ENCODE peak calls at places on chromosomes 2 and 18, in four cellular contexts. One of them, this sample, is unnamed. For H3K27me3, the result is how much of the 10 kb centered on the place peaks cover.

GRCh38 chr2:86012017-86012712 is 93.5 kb downstream of the POLR1A start:
- DNase-seq in HL-60: no peak
- DNase-seq in GM23338: no peak
- DNase-seq in HCT116: no peak
- DNase-seq in this sample: no peak

GRCh38 chr2:162074937-162075688 is 1.1 kb upstream of the DPP4 start:
- DNase-seq in HL-60: no peak
- DNase-seq in GM23338: no peak
- DNase-seq in HCT116: no peak
- DNase-seq in this sample: peak

GRCh38 chr2:65116645-65117044 is 13.3 kb downstream of the RAB1A start:
- DNase-seq in HL-60: no peak
- DNase-seq in GM23338: no peak
- DNase-seq in HCT116: no peak
- DNase-seq in this sample: no peak

GRCh38 chr2:33500177-33500576 is 23.7 kb downstream of the RASGRP3 start:
- DNase-seq in HL-60: no peak
- DNase-seq in GM23338: no peak
- DNase-seq in HCT116: no peak
- DNase-seq in this sample: no peak

GRCh38 chr18:58606236-58606635 is 22.7 kb downstream of the ALPK2 start:
- DNase-seq in HL-60: no peak
- DNase-seq in GM23338: no peak
- DNase-seq in HCT116: no peak
- DNase-seq in this sample: no peak

GRCh38 chr18:38313851-38314250 is 748.3 kb upstream of the CELF4 start:
- DNase-seq in HL-60: no peak
- DNase-seq in GM23338: no peak
- DNase-seq in HCT116: no peak
- DNase-seq in this sample: no peak

GRCh38 chr2:237717366-237718276 is 81.0 kb upstream of the RBM44 start:
- DNase-seq in HL-60: no peak
- DNase-seq in GM23338: no peak
- DNase-seq in HCT116: no peak
- DNase-seq in this sample: no peak

GRCh38 chr2:237403024-237403882 is 10.7 kb downstream of the COL6A3 start:
- DNase-seq in HL-60: no peak
- DNase-seq in GM23338: no peak
- DNase-seq in HCT116: no peak
- DNase-seq in this sample: peak

GRCh38 chr2:230913812-230914211 is 11.2 kb downstream of the GPR55 start:
- DNase-seq in HL-60: no peak
- DNase-seq in GM23338: no peak
- DNase-seq in HCT116: no peak
- DNase-seq in this sample: no peak

GRCh38 chr2:2922156-2922555 is 455.5 kb downstream of the EIPR1 start:
- DNase-seq in HL-60: no peak
- DNase-seq in GM23338: no peak
- DNase-seq in HCT116: no peak
- DNase-seq in this sample: no peak

GRCh38 chr2:159362816-159363251 is 76.3 kb upstream of the WDSUB1 start:
- DNase-seq in HL-60: peak
- DNase-seq in GM23338: no peak
- DNase-seq in HCT116: no peak
- DNase-seq in this sample: peak

GRCh38 chr2:33719067-33719466 is 120.0 kb upstream of the FAM98A start:
- DNase-seq in HL-60: no peak
- DNase-seq in GM23338: no peak
- DNase-seq in HCT116: no peak
- DNase-seq in this sample: no peak

GRCh38 chr2:56008661-56009411 is 85.3 kb upstream of the EFEMP1 start:
- DNase-seq in HL-60: no peak
- DNase-seq in GM23338: peak
- DNase-seq in HCT116: no peak
- DNase-seq in this sample: peak

GRCh38 chr2:62077239-62077638 is 118.7 kb upstream of the B3GNT2 start:
- DNase-seq in HL-60: no peak
- DNase-seq in GM23338: no peak
- DNase-seq in HCT116: no peak
- DNase-seq in this sample: peak

GRCh38 chr18:58858591-58859468 is 5.8 kb upstream of the ZNF532 start:
- DNase-seq in HL-60: no peak
- DNase-seq in GM23338: no peak
- DNase-seq in HCT116: no peak
- DNase-seq in this sample: no peak

GRCh38 chr2:2286592-2286991 is 44.5 kb downstream of the MYT1L start:
- DNase-seq in HL-60: no peak
- DNase-seq in GM23338: no peak
- DNase-seq in HCT116: no peak
- DNase-seq in this sample: no peak

GRCh38 chr2:24986397-24986796 is 14.6 kb upstream of the DNAJC27 start:
- DNase-seq in HL-60: no peak
- DNase-seq in GM23338: no peak
- DNase-seq in HCT116: no peak
- DNase-seq in this sample: no peak

GRCh38 chr2:190707726-190708125 is 58.8 kb downstream of the NAB1 start:
- DNase-seq in HL-60: no peak
- DNase-seq in GM23338: no peak
- DNase-seq in HCT116: no peak
- DNase-seq in this sample: no peak

GRCh38 chr2:134628453-134628852 is 90.3 kb downstream of the TMEM163 start:
- DNase-seq in HL-60: no peak
- DNase-seq in GM23338: no peak
- DNase-seq in HCT116: no peak
- DNase-seq in this sample: no peak

GRCh38 chr18:57959278-57959677 is 84.7 kb upstream of the NEDD4L start:
- DNase-seq in HL-60: peak
- DNase-seq in GM23338: peak
- DNase-seq in HCT116: peak
- DNase-seq in this sample: peak

GRCh38 chr2:740446-741293 is 63.5 kb upstream of the TMEM18 start:
- DNase-seq in HL-60: no peak
- DNase-seq in GM23338: peak
- DNase-seq in HCT116: peak
- DNase-seq in this sample: peak
- H3K27ac ChIP-seq in HL-60: no peak
- H3K27ac ChIP-seq in GM23338: peak
- H3K27ac ChIP-seq in HCT116: peak
- H3K27ac ChIP-seq in this sample: no peak

DNA sequence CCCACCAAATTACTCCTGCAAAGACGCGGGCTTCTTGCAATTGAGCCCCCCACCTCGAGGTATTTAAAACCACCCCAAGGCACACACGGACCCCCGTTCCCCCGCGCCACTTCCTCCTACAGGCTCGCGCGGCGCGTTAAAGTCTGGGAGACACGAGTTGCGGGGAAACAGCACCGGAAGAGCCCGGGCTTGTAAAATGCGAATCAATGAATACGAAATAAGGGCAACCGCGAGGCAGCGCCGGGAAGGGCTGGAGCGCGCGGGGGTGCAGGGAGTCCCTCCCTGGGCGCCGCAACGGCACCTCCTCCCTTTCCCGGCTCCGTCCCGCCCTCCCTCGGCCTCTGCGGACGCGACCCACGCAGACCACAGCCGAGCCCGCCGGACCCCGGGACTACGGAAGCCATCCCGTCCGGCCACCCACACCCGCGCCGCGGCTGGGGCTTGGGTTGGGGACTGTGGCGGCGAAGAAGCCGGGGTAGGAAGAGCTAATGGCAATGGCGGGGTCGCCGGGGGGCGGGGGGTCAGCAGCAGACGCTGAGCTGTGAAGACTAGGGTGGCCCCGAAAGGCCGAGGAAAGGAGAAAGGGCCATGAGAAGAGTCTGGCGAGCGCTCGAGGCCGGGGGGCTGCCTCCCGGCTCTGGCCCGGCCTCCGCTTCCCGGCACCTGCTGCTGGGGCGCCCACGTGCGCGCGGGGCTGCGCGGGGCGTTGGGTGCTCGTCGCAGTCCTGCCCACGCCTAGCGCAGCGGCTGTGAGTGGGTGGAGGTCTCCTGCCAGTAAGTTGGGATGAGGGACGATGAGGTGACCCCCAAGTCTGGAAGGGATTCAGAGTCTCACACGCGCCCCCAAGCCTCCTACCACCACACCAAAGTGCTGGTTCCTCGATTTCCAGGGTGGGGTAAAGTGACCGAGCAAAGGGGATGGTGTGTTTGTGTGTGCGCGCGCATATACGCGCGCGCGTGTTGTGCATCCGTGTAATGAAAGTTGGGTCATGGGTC is 1.2 kb upstream of the NETO1 start:
- DNase-seq in HL-60: no peak
- DNase-seq in GM23338: peak
- DNase-seq in HCT116: no peak
- DNase-seq in this sample: no peak
- H3K4me3 ChIP-seq in HL-60: no peak
- H3K4me3 ChIP-seq in GM23338: peak
- H3K4me3 ChIP-seq in HCT116: no peak
- H3K4me3 ChIP-seq in this sample: peak

GRCh38 chr18:35780937-35781336 is 191.5 kb upstream of the RMP24 start:
- DNase-seq in HL-60: no peak
- DNase-seq in GM23338: peak
- DNase-seq in HCT116: no peak
- DNase-seq in this sample: no peak
- H3K27me3 ChIP-seq in HL-60: under half
- H3K27me3 ChIP-seq in GM23338: under half
- H3K27me3 ChIP-seq in HCT116: under half
- H3K27me3 ChIP-seq in this sample: under half

GRCh38 chr18:13464432-13465125 is 246.0 kb downstream of the LDLRAD4 start:
- DNase-seq in HL-60: peak
- DNase-seq in GM23338: no peak
- DNase-seq in HCT116: no peak
- DNase-seq in this sample: peak
- H3K27ac ChIP-seq in HL-60: peak
- H3K27ac ChIP-seq in GM23338: no peak
- H3K27ac ChIP-seq in HCT116: no peak
- H3K27ac ChIP-seq in this sample: no peak

GRCh38 chr2:217995741-217996141 is 7.1 kb downstream of the TNS1 start:
- DNase-seq in HL-60: no peak
- DNase-seq in GM23338: no peak
- DNase-seq in HCT116: no peak
- DNase-seq in this sample: no peak
- H3K4me3 ChIP-seq in HL-60: no peak
- H3K4me3 ChIP-seq in GM23338: no peak
- H3K4me3 ChIP-seq in HCT116: no peak
- H3K4me3 ChIP-seq in this sample: no peak

DNA sequence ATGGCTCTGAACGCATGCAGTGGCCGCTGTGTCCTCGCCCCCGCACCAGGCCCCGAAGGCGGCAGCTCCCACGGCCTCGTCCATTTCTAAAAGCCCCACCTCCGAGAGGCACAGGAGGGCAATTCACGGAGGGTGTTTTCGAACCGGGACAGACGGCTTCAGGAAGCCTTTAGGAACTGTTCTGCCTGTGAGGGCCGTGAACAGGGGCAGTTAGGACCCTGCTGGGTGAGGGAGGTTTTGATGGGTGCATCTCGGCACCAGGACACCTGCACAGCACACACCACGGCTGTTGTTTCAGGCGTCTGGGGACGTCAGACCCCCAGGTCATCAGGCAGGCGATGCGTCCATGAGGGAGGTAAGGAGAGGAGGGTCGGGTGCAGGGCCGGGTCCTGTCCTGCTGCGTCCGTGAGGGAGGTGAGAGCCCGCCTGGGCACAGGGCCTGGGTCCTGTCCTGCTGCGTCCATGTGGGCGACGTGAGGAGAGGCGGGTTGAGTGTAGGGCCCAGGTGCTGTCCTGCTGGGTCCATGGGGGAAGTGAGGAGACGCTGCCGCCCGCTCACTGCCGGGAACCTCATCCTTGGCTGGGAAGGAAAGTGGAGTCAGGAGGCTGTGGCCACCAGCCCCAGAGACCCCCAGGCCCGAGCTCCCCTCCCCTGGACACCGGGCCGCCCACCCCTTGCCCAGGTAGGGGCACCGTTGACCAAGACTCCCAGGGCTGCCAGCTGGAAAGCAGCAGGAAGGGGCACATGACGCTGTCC is 25.5 kb upstream of the KCNG2 start:
- DNase-seq in HL-60: no peak
- DNase-seq in GM23338: no peak
- DNase-seq in HCT116: no peak
- DNase-seq in this sample: no peak
- H3K27me3 ChIP-seq in HL-60: under half
- H3K27me3 ChIP-seq in GM23338: under half
- H3K27me3 ChIP-seq in HCT116: under half
- H3K27me3 ChIP-seq in this sample: under half

GRCh38 chr2:189576361-189576760 is 4.2 kb downstream of the SLC40A1 start:
- DNase-seq in HL-60: no peak
- DNase-seq in GM23338: no peak
- DNase-seq in HCT116: no peak
- DNase-seq in this sample: no peak
- H3K27ac ChIP-seq in HL-60: no peak
- H3K27ac ChIP-seq in GM23338: no peak
- H3K27ac ChIP-seq in HCT116: no peak
- H3K27ac ChIP-seq in this sample: no peak

GRCh38 chr2:41720702-41721344 is 327.0 kb upstream of the PKDCC start:
- DNase-seq in HL-60: no peak
- DNase-seq in GM23338: no peak
- DNase-seq in HCT116: no peak
- DNase-seq in this sample: peak
- H3K4me3 ChIP-seq in HL-60: no peak
- H3K4me3 ChIP-seq in GM23338: no peak
- H3K4me3 ChIP-seq in HCT116: no peak
- H3K4me3 ChIP-seq in this sample: no peak

GRCh38 chr2:120486946-120487345 is 141.0 kb downstream of the INHBB start:
- DNase-seq in HL-60: no peak
- DNase-seq in GM23338: no peak
- DNase-seq in HCT116: no peak
- DNase-seq in this sample: no peak
- H3K27me3 ChIP-seq in HL-60: under half
- H3K27me3 ChIP-seq in GM23338: under half
- H3K27me3 ChIP-seq in HCT116: under half
- H3K27me3 ChIP-seq in this sample: under half

This sample was measured in astrocyte.